ENCODE peak calls at places on chromosomes 3 and 15, in ten cellular contexts. Y is AG10803; H is astrocyte; V is iPS-NIHi11; W is BE2C; C is naive thymus-derived CD8-positive, alpha-beta T cell; M is HCT116; G is SW480; Z is T-helper 1 cell; J is activated T-helper 1 cell treated with anti-CD3 and anti-CD28 coated beads, Interleukin-2, amount 50 U/mL, for 16 hours. E is an unnamed sample.

GRCh38 chr3:104952587-104952986 is 414.1 kb upstream of the ALCAM start:
- DNase-seq in Y (peak), H (peak), V (no peak), W (no peak), C (no peak), M (no peak), G (no peak), Z (no peak), J (no peak), E (no peak)

GRCh38 chr3:28291577-28291976 is 50.2 kb downstream of the CMC1 start:
- DNase-seq in Y (no peak), H (no peak), V (peak), W (no peak), C (no peak), M (no peak), G (no peak), Z (no peak), J (no peak), E (no peak)

GRCh38 chr15:64596701-64597468 is 136.5 kb downstream of the ZNF609 start:
- DNase-seq in Y (peak), H (peak), V (peak), W (peak), C (peak), M (no peak), G (peak), Z (no peak), J (no peak), E (peak)

GRCh38 chr3:30752961-30753360 is 141.5 kb downstream of the GADL1 start:
- DNase-seq in Y (peak), H (peak), V (no peak), W (no peak), C (no peak), M (no peak), G (peak), Z (no peak), J (no peak), E (no peak)

GRCh38 chr3:56998081-56998529 is 62.4 kb upstream of the SPATA12 start:
- DNase-seq in Y (no peak), H (no peak), V (no peak), W (no peak), C (no peak), M (no peak), G (no peak), Z (no peak), J (no peak), E (no peak)

GRCh38 chr3:190217081-190217480 is 96.4 kb upstream of the P3H2 start:
- DNase-seq in Y (peak), H (peak), V (no peak), W (no peak), C (no peak), M (no peak), G (no peak), Z (no peak), J (no peak), E (no peak)

GRCh38 chr3:56591256-56591655 is 34.3 kb downstream of the CCDC66 start:
- DNase-seq in Y (no peak), H (no peak), V (no peak), W (no peak), C (no peak), M (no peak), G (no peak), Z (no peak), J (no peak), E (no peak)

GRCh38 chr3:185630182-185630622 is 44.1 kb downstream of the SENP2 start:
- DNase-seq in Y (peak), H (peak), V (no peak), W (no peak), C (no peak), M (no peak), G (no peak), Z (no peak), J (no peak), E (no peak)

GRCh38 chr15:69593981-69594966 is 141.7 kb downstream of the RPLP1 start:
- DNase-seq in Y (peak), H (peak), V (no peak), W (no peak), C (no peak), M (no peak), G (peak), Z (no peak), J (no peak), E (no peak)

GRCh38 chr3:12947504-12948369 is 106.4 kb upstream of the RPL32 start:
- DNase-seq in Y (peak), H (peak), V (peak), W (no peak), C (no peak), M (no peak), G (peak), Z (no peak), J (no peak), E (no peak)

GRCh38 chr15:86336051-86336788 is 256.5 kb downstream of the AGBL1 start:
- DNase-seq in Y (peak), H (peak), V (no peak), W (no peak), C (no peak), M (no peak), G (no peak), Z (no peak), J (no peak), E (no peak)

GRCh38 chr3:16094644-16095272 is 79.7 kb upstream of the GALNT15 start:
- DNase-seq in Y (no peak), H (peak), V (no peak), W (no peak), C (no peak), M (no peak), G (no peak), Z (no peak), J (no peak), E (no peak)

GRCh38 chr3:87780808-87781207 is 278.0 kb downstream of the CGGBP1 start:
- DNase-seq in Y (no peak), H (no peak), V (no peak), W (no peak), C (no peak), M (no peak), G (no peak), Z (no peak), J (no peak), E (no peak)

GRCh38 chr15:25848769-25849430 is 14.2 kb downstream of the ATP10A start:
- DNase-seq in Y (no peak), H (no peak), V (no peak), W (no peak), C (peak), M (no peak), G (no peak), Z (no peak), J (no peak), E (no peak)

GRCh38 chr15:37111427-37111717 is 11.0 kb upstream of the MEIS2 start:
- DNase-seq in Y (no peak), H (no peak), V (no peak), W (no peak), C (no peak), M (no peak), G (no peak), Z (no peak), J (no peak), E (no peak)

GRCh38 chr15:68650901-68651709 is 72.3 kb downstream of the CORO2B start:
- DNase-seq in Y (no peak), H (no peak), V (peak), W (peak), C (no peak), M (peak), G (peak), Z (peak), J (no peak), E (peak)

GRCh38 chr3:175346573-175347356 is 487.6 kb downstream of the NAALADL2 start:
- DNase-seq in Y (peak), H (peak), V (peak), W (peak), C (no peak), M (peak), G (no peak), Z (no peak), J (no peak), E (peak)

GRCh38 chr15:83854314-83854713 is 200.4 kb downstream of the ADAMTSL3 start:
- DNase-seq in Y (no peak), H (no peak), V (no peak), W (no peak), C (no peak), M (peak), G (peak), Z (no peak), J (no peak), E (no peak)

GRCh38 chr3:129161860-129162271 is 1.0 kb upstream of the ISY1 start:
- DNase-seq in Y (no peak), H (no peak), V (peak), W (no peak), C (peak), M (no peak), G (peak), Z (no peak), J (no peak), E (peak)

GRCh38 chr3:38829404-38829803 is 13.4 kb upstream of the SCN10A start:
- DNase-seq in Y (peak), H (peak), V (no peak), W (peak), C (no peak), M (no peak), G (peak), Z (no peak), J (no peak), E (no peak)

GRCh38 chr3:75294124-75294523 is 370.0 kb upstream of the FRG2C start:
- DNase-seq in Y (peak), H (peak), V (peak), W (peak), C (no peak), M (no peak), G (peak), Z (no peak), J (no peak), E (peak)

GRCh38 chr3:15578272-15578671 is 23.1 kb downstream of the HACL1 start:
- DNase-seq in Y (no peak), H (no peak), V (no peak), W (no peak), C (no peak), M (no peak), G (no peak), Z (no peak), J (no peak), E (no peak)

GRCh38 chr3:73681610-73682009 is 56.9 kb upstream of the PDZRN3 start:
- DNase-seq in Y (peak), H (peak), V (no peak), W (no peak), C (no peak), M (no peak), G (no peak), Z (no peak), J (no peak), E (no peak)

GRCh38 chr15:37221671-37222207 is 121.4 kb upstream of the MEIS2 start:
- DNase-seq in Y (no peak), H (no peak), V (no peak), W (peak), C (no peak), M (no peak), G (no peak), Z (no peak), J (no peak), E (no peak)

GRCh38 chr3:157159037-157159761 is 748 bp downstream of the CCNL1 start:
- DNase-seq in Y (peak), H (peak), V (peak), W (peak), C (peak), M (no peak), G (peak), Z (peak), J (peak), E (peak)

GRCh38 chr3:173785004-173785403 is 387.5 kb downstream of the NLGN1 start:
- DNase-seq in Y (no peak), H (no peak), V (peak), W (peak), C (no peak), M (no peak), G (no peak), Z (no peak), J (no peak), E (no peak)

GRCh38 chr3:27483117-27484001 is 825 bp downstream of the SLC4A7 start:
- DNase-seq in Y (peak), H (peak), V (peak), W (peak), C (peak), M (no peak), G (peak), Z (peak), J (peak), E (peak)

GRCh38 chr15:44712108-44713005 is 1.0 kb downstream of the B2M start:
- DNase-seq in Y (peak), H (peak), V (no peak), W (peak), C (peak), M (peak), G (peak), Z (peak), J (no peak), E (peak)

GRCh38 chr3:157388051-157388450 is 48.6 kb upstream of the PTX3 start:
- DNase-seq in Y (no peak), H (no peak), V (no peak), W (no peak), C (no peak), M (no peak), G (no peak), Z (no peak), J (no peak), E (no peak)

GRCh38 chr3:17231537-17232261 is 346.9 kb downstream of the PLCL2 start:
- DNase-seq in Y (no peak), H (no peak), V (no peak), W (no peak), C (no peak), M (no peak), G (no peak), Z (no peak), J (no peak), E (no peak)

GRCh38 chr3:171791695-171792082 is 18.6 kb downstream of the PLD1 start:
- DNase-seq in Y (peak), H (peak), V (peak), W (no peak), C (no peak), M (no peak), G (peak), Z (no peak), J (no peak), E (no peak)

GRCh38 chr3:179432021-179432420 is 19.2 kb downstream of the GNB4 start:
- DNase-seq in Y (no peak), H (no peak), V (no peak), W (no peak), C (no peak), M (no peak), G (no peak), Z (no peak), J (no peak), E (peak)

GRCh38 chr3:40801276-40801675 is 276.5 kb downstream of the ZNF621 start:
- DNase-seq in Y (peak), H (peak), V (no peak), W (no peak), C (no peak), M (no peak), G (no peak), Z (no peak), J (no peak), E (no peak)

GRCh38 chr3:64848822-64849221 is 161.0 kb upstream of the ADAMTS9 start:
- DNase-seq in Y (peak), H (no peak), V (no peak), W (no peak), C (no peak), M (no peak), G (no peak), Z (no peak), J (no peak), E (no peak)

GRCh38 chr3:150599611-150600297 is 3.4 kb upstream of the SELENOT start:
- DNase-seq in Y (peak), H (peak), V (peak), W (no peak), C (no peak), M (peak), G (no peak), Z (no peak), J (no peak), E (peak)